ENCODE peak calls at places on chromosomes 5 and 9, in five cellular contexts. P is foreskin fibroblast; U is heart right ventricle; V is cerebellum; H is naive thymus-derived CD8-positive, alpha-beta T cell. F is an unnamed sample.

GRCh38 chr9:97830884-97831829 is 21.9 kb upstream of the FOXE1 start:
- DNase-seq in P (no peak), U (peak), V (no peak), H (no peak), F (no peak)

GRCh38 chr9:113934167-113934566 is 58.1 kb downstream of the ZNF618 start:
- DNase-seq in P (no peak), U (no peak), V (no peak), H (no peak), F (no peak)

GRCh38 chr5:116454417-116454927 is 120.2 kb downstream of the SEMA6A start:
- DNase-seq in P (peak), U (peak), V (no peak), H (no peak), F (peak)

GRCh38 chr9:111949919-111950318 is 53.3 kb downstream of the UGCG start:
- DNase-seq in P (peak), U (no peak), V (no peak), H (no peak), F (no peak)

GRCh38 chr5:16897800-16898199 is 38.3 kb downstream of the MYO10 start:
- DNase-seq in P (no peak), U (no peak), V (no peak), H (no peak), F (no peak)

GRCh38 chr5:107893642-107894041 is 222.9 kb upstream of the EFNA5 start:
- DNase-seq in P (peak), U (no peak), V (no peak), H (no peak), F (peak)

GRCh38 chr5:96478983-96479382 is 45.9 kb upstream of the PCSK1 start:
- DNase-seq in P (no peak), U (no peak), V (no peak), H (no peak), F (no peak)

GRCh38 chr5:172959824-172960799 is 888 bp downstream of the RPL26L1 start:
- DNase-seq in P (no peak), U (no peak), V (no peak), H (peak), F (no peak)

GRCh38 chr9:134375011-134375390 is 48.7 kb downstream of the RXRA start:
- DNase-seq in P (no peak), U (peak), V (no peak), H (no peak), F (no peak)

F was measured in skeletal muscle cell.